ENCODE peak calls at places on chromosomes 2 and 18, in six cellular contexts. X is thyroid gland, W is SHP77, F is HL-60, J is NCI-H1436 treated with DMSO at 0.1 percent for 48 hours, A is Peyer's patch. C is an unnamed sample.

GRCh38 chr2:50950996-50951395 is 80.9 kb downstream of the NRXN1 start:
- DNase-seq in X (no peak), W (no peak), F (no peak), J (no peak), A (no peak), C (no peak)

GRCh38 chr2:142270291-142270690 is 139.5 kb upstream of the LRP1B start:
- DNase-seq in X (no peak), W (no peak), F (no peak), J (no peak), A (no peak), C (no peak)

GRCh38 chr2:208595386-208596275 is 189.0 kb downstream of the PTH2R start:
- DNase-seq in X (no peak), W (peak), F (no peak), J (no peak), A (no peak), C (no peak)

GRCh38 chr2:212939777-212940531 is 211.5 kb downstream of the IKZF2 start:
- DNase-seq in X (peak), W (peak), F (no peak), J (peak), A (peak), C (peak)

GRCh38 chr2:168835961-168836360 is 33.5 kb downstream of the NOSTRIN start:
- DNase-seq in X (no peak), W (no peak), F (no peak), J (no peak), A (no peak), C (no peak)

GRCh38 chr2:192940767-192941166 is 746.0 kb upstream of the TMEFF2 start:
- DNase-seq in X (no peak), W (no peak), F (no peak), J (no peak), A (no peak), C (no peak)

GRCh38 chr18:8389391-8390340 is 219.6 kb upstream of the RAB12 start:
- DNase-seq in X (peak), W (peak), F (peak), J (peak), A (peak), C (peak)

GRCh38 chr2:32289165-32290054 is 11.7 kb downstream of the YIPF4 start:
- DNase-seq in X (no peak), W (no peak), F (peak), J (no peak), A (no peak), C (no peak)

GRCh38 chr2:170966648-170967396 is 37.8 kb downstream of the GORASP2 start:
- DNase-seq in X (no peak), W (no peak), F (no peak), J (no peak), A (no peak), C (no peak)

GRCh38 chr2:1405967-1406366 is 7.3 kb upstream of the TPO start:
- DNase-seq in X (no peak), W (no peak), F (no peak), J (no peak), A (no peak), C (no peak)

GRCh38 chr2:10204326-10205200 is 82.0 kb downstream of the RRM2 start:
- DNase-seq in X (no peak), W (no peak), F (no peak), J (peak), A (no peak), C (no peak)

GRCh38 chr2:62143696-62144095 is 52.2 kb upstream of the B3GNT2 start:
- DNase-seq in X (no peak), W (no peak), F (no peak), J (no peak), A (no peak), C (no peak)

GRCh38 chr2:126700073-126700581 is 44.2 kb downstream of the GYPC start:
- DNase-seq in X (no peak), W (no peak), F (no peak), J (no peak), A (no peak), C (no peak)

GRCh38 chr18:37170984-37171383 is 342.1 kb downstream of the KIAA1328 start:
- DNase-seq in X (no peak), W (no peak), F (no peak), J (no peak), A (no peak), C (no peak)

GRCh38 chr2:101745711-101746694 is 48.5 kb downstream of the MAP4K4 start:
- DNase-seq in X (no peak), W (no peak), F (no peak), J (no peak), A (no peak), C (no peak)

GRCh38 chr18:74392323-74392722 is 64.8 kb downstream of the DIPK1C start:
- DNase-seq in X (peak), W (no peak), F (no peak), J (no peak), A (no peak), C (no peak)

GRCh38 chr2:74440378-74441110 is 1.2 kb downstream of the RTKN start:
- DNase-seq in X (peak), W (peak), F (no peak), J (no peak), A (peak), C (peak)

GRCh38 chr2:80035749-80036285 is 268.7 kb downstream of the LRRTM1 start:
- DNase-seq in X (no peak), W (no peak), F (no peak), J (no peak), A (no peak), C (no peak)

GRCh38 chr18:80154293-80154692 is 45.2 kb downstream of the ADNP2 start:
- DNase-seq in X (no peak), W (no peak), F (peak), J (no peak), A (no peak), C (no peak)

GRCh38 chr2:182866461-182867369 is at the start of gene FRZB:
- DNase-seq in X (peak), W (no peak), F (no peak), J (no peak), A (peak), C (peak)

GRCh38 chr2:114968748-114969400 is 526.4 kb downstream of the DPP10 start:
- DNase-seq in X (no peak), W (peak), F (no peak), J (no peak), A (no peak), C (no peak)

GRCh38 chr2:153059338-153060052 is 341.1 kb downstream of the ARL6IP6 start:
- DNase-seq in X (peak), W (peak), F (no peak), J (no peak), A (no peak), C (no peak)

GRCh38 chr2:74847075-74847858 is 13.3 kb downstream of the HK2 start:
- DNase-seq in X (peak), W (no peak), F (no peak), J (no peak), A (no peak), C (no peak)

GRCh38 chr18:31070206-31070605 is 27.7 kb upstream of the DSC3 start:
- DNase-seq in X (no peak), W (no peak), F (no peak), J (no peak), A (no peak), C (no peak)

GRCh38 chr18:45772081-45772480 is 48.1 kb downstream of the SLC14A1 start:
- DNase-seq in X (no peak), W (no peak), F (no peak), J (no peak), A (no peak), C (no peak)

GRCh38 chr2:107068069-107068468 is 182.1 kb upstream of the ST6GAL2 start:
- DNase-seq in X (no peak), W (peak), F (no peak), J (no peak), A (no peak), C (no peak)

GRCh38 chr2:37711831-37712230 is 40.4 kb upstream of the CDC42EP3 start:
- DNase-seq in X (no peak), W (no peak), F (no peak), J (no peak), A (no peak), C (no peak)

GRCh38 chr18:63109789-63110188 is 209.8 kb downstream of the BCL2 start:
- DNase-seq in X (no peak), W (no peak), F (no peak), J (no peak), A (no peak), C (no peak)

GRCh38 chr2:16665746-16666452 is at the start of gene CYRIA:
- DNase-seq in X (peak), W (no peak), F (no peak), J (no peak), A (peak), C (peak)

GRCh38 chr18:13800505-13801259 is 23.3 kb upstream of the MC5R start:
- DNase-seq in X (peak), W (peak), F (peak), J (no peak), A (peak), C (peak)